ENCODE peak calls at places on chromosomes 3 and 15, in four cellular contexts. S is A549, X is K562, R is HepG2. C is an unnamed sample.

GRCh38 chr3:182904164-182904563 is 76.2 kb downstream of the DCUN1D1 start:
- DNase-seq in R (no peak), S (no peak), X (no peak), C (no peak)

GRCh38 chr15:68806220-68807105 is 14.2 kb downstream of the ANP32A start:
- DNase-seq in R (no peak), X (no peak), S (no peak), C (no peak)

GRCh38 chr15:52150878-52151277 is 38.3 kb upstream of the BCL2L10 start:
- DNase-seq in X (no peak), S (no peak), R (no peak), C (no peak)

GRCh38 chr3:5016218-5017161 is 37.3 kb downstream of the BHLHE40 start:
- DNase-seq in X (peak), R (peak), S (peak), C (no peak)

GRCh38 chr15:85792872-85793621 is 1.7 kb downstream of the KLHL25 start:
- DNase-seq in S (no peak), X (no peak), R (no peak), C (no peak)

GRCh38 chr3:156764761-156765160 is 61.4 kb upstream of the LEKR1 start:
- DNase-seq in R (no peak), S (no peak), X (no peak), C (no peak)

GRCh38 chr15:38225381-38225780 is 27.3 kb upstream of the SPRED1 start:
- DNase-seq in X (no peak), S (no peak), R (no peak), C (no peak)

GRCh38 chr15:94667109-94667508 is 435.7 kb downstream of the MCTP2 start:
- DNase-seq in S (no peak), X (no peak), R (no peak), C (no peak)

GRCh38 chr15:101540480-101541239 is 51.2 kb upstream of the PCSK6 start:
- DNase-seq in R (peak), X (no peak), S (no peak), C (no peak)

GRCh38 chr3:127787071-127787490 is 35.2 kb downstream of the MGLL start:
- DNase-seq in X (no peak), R (no peak), S (no peak), C (no peak)

GRCh38 chr3:99708207-99708745 is 69.9 kb downstream of the COL8A1 start:
- DNase-seq in X (no peak), S (no peak), R (no peak), C (no peak)

GRCh38 chr3:23114479-23114878 is 88.6 kb upstream of the UBE2E2 start:
- DNase-seq in R (no peak), S (no peak), X (no peak), C (no peak)

GRCh38 chr3:171257251-171258179 is 202.7 kb downstream of the TNIK start:
- DNase-seq in S (no peak), R (no peak), X (no peak), C (peak)

GRCh38 chr3:127411083-127411727 is 123.4 kb upstream of the PRR20G start:
- DNase-seq in X (peak), R (no peak), S (no peak), C (no peak)

GRCh38 chr3:20080956-20081554 is 40.8 kb downstream of the KAT2B start:
- DNase-seq in X (peak), R (peak), S (no peak), C (peak)

GRCh38 chr3:185658504-185658912 is 72.4 kb downstream of the SENP2 start:
- DNase-seq in X (no peak), S (peak), R (peak), C (no peak)

GRCh38 chr3:31132132-31132769 is 237.8 kb upstream of the GADL1 start:
- DNase-seq in X (no peak), R (peak), S (peak), C (peak)

GRCh38 chr3:109952924-109953323 is 615.6 kb upstream of the DPPA4 start:
- DNase-seq in X (no peak), R (no peak), S (no peak), C (no peak)

GRCh38 chr3:185316740-185317407 is 46.1 kb upstream of the MAP3K13 start:
- DNase-seq in S (no peak), R (peak), X (no peak), C (no peak)

GRCh38 chr3:115100806-115101205 is 46.3 kb downstream of the ZBTB20 start:
- DNase-seq in R (no peak), S (no peak), X (no peak), C (no peak)

GRCh38 chr3:77125934-77126333 is 86.0 kb downstream of the ROBO2 start:
- DNase-seq in R (no peak), S (no peak), X (no peak), C (no peak)

GRCh38 chr3:118168175-118168574 is 866.5 kb downstream of the IGSF11 start:
- DNase-seq in S (no peak), R (peak), X (no peak), C (no peak)

GRCh38 chr3:11273945-11274344 is 1.7 kb downstream of the ATG7 start:
- DNase-seq in X (no peak), R (no peak), S (no peak), C (no peak)

GRCh38 chr15:85761635-85762034 is 33.1 kb downstream of the KLHL25 start:
- DNase-seq in X (no peak), R (no peak), S (no peak), C (no peak)

GRCh38 chr3:129398803-129399144 is 29.7 kb downstream of the EFCAB12 start:
- DNase-seq in S (no peak), X (peak), R (no peak), C (no peak)

GRCh38 chr3:25156526-25157075 is 271.5 kb upstream of the RARB start:
- DNase-seq in R (no peak), S (no peak), X (no peak), C (no peak)

GRCh38 chr3:184255291-184256039 is 5.9 kb downstream of the CAMK2N2 start:
- DNase-seq in S (no peak), X (no peak), R (no peak), C (no peak)

GRCh38 chr3:195468391-195468776 is 25.6 kb upstream of the ACAP2 start:
- DNase-seq in S (no peak), X (no peak), R (no peak), C (no peak)

GRCh38 chr3:195468841-195469240 is 26.0 kb upstream of the ACAP2 start:
- DNase-seq in S (no peak), R (no peak), X (no peak), C (no peak)

GRCh38 chr3:195462308-195462610 is 19.4 kb upstream of the ACAP2 start:
- DNase-seq in R (no peak), X (no peak), S (no peak), C (no peak)

GRCh38 chr3:195466251-195466650 is 23.4 kb upstream of the ACAP2 start:
- DNase-seq in S (no peak), R (no peak), X (no peak), C (no peak)

GRCh38 chr3:195467641-195468390 is 25.0 kb upstream of the ACAP2 start:
- DNase-seq in S (no peak), X (no peak), R (no peak), C (no peak)
- TF ChIP-seq POLR2AphosphoS2 in S (no peak), X (no peak), R (no peak), C (no peak)

GRCh38 chr3:175057406-175057805 is 198.3 kb downstream of the NAALADL2 start:
- DNase-seq in X (no peak), R (no peak), S (no peak), C (no peak)
- TF ChIP-seq POLR2AphosphoS2 in X (no peak), R (no peak), S (no peak), C (no peak)

DNA sequence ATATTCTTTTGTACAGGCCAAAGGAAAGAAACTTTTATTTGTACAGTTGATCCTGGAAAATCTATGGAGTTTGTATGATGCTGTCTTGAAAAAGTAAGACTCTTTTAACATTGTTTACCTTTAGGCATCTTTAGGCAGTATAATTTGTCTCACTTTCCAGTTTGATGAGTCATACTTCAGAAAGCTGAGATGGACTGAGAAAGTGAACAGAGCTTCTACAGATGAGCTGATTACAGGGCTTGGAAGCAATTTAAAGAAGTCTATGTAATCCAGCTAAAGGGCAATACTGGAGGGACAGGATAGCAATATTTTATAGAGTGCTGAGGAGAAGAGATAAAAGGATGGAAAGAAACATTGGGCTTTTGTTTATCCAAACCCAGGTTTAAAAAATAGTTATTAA is 123.5 kb upstream of the GOLGA6L4 start:
- DNase-seq in X (no peak), S (no peak), R (no peak), C (no peak)
- TF ChIP-seq POLR2AphosphoS2 in X (no peak), S (no peak), R (no peak), C (no peak)

DNA sequence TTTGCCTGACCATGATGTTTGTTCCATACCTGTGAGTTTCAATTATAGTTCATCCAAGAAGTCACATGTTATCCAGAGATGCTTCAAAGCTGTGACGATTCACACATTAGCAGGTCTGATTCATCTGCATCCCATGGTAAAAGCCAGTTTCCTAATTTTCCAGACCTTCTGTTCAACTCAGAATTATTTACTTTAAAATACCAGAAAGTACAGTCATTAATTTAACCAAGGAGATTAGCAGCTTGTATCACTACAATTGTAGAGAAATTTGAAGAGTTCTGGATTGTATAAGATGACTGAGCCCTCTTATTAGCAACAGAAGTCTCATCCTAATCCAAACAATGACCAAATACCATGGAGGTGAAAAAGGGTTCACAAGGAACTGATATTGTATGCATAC is 76.1 kb upstream of the THBS1 start:
- DNase-seq in X (no peak), R (no peak), S (no peak), C (no peak)
- TF ChIP-seq POLR2AphosphoS2 in X (no peak), R (no peak), S (no peak), C (no peak)

DNA sequence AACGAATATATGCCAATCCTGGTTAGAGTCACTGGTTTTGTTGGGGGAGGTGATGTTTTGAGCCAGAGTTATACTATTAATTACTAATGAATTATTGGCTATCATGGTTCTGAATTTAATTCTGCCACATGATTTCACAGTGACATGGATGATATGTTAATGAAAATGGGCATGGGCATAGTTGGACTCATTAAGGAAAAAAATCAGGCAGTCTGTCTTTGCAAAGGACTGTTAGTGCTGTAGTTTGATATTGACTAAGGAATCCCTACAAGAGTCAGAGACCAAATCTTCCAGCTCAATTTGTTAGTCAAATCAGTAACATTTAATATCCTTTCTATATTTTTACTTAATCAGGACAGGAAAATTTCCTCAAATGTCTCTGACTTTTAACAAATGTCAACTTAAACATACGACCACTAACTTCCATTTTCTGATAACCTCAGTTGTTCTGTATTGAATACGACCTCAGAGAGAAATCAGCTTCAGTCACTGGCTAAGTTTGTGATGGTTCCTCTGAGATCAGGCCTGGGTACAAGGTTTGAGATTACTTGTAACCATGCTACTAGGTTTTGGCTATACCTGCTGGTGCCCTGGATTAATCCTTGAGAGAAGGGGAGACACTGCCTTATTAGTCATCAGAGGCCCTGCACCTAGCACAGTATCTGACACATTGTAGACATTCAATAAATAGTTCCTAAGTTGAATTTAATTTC is 13.3 kb downstream of the NFKBIZ start:
- DNase-seq in X (no peak), R (no peak), S (no peak), C (no peak)
- TF ChIP-seq POLR2AphosphoS2 in X (no peak), R (peak), S (no peak), C (no peak)